ENCODE peak calls at places on chromosomes 12 and 14, in six cellular contexts. One of them, this sample, is unnamed.

GRCh38 chr14:39267592-39268112 is 33.9 kb downstream of the MIA2 start:
- DNase-seq in heart right ventricle: no peak
- DNase-seq in pancreas: no peak
- DNase-seq in lower lobe of right lung: no peak
- DNase-seq in AG10803: peak
- DNase-seq in IMR-90: no peak
- DNase-seq in this sample: no peak

GRCh38 chr14:35365130-35366047 is 39.2 kb downstream of the NFKBIA start:
- DNase-seq in AG10803: peak
- DNase-seq in lower lobe of right lung: peak
- DNase-seq in IMR-90: peak
- DNase-seq in heart right ventricle: peak
- DNase-seq in pancreas: no peak
- DNase-seq in this sample: peak

GRCh38 chr12:132946507-132946820 is 9.6 kb downstream of the ZNF605 start:
- DNase-seq in pancreas: no peak
- DNase-seq in heart right ventricle: no peak
- DNase-seq in lower lobe of right lung: no peak
- DNase-seq in IMR-90: no peak
- DNase-seq in AG10803: no peak
- DNase-seq in this sample: no peak

GRCh38 chr12:17108877-17109520 is 503.0 kb upstream of the LMO3 start:
- DNase-seq in AG10803: no peak
- DNase-seq in pancreas: no peak
- DNase-seq in heart right ventricle: no peak
- DNase-seq in IMR-90: no peak
- DNase-seq in lower lobe of right lung: no peak
- DNase-seq in this sample: no peak

GRCh38 chr12:8953773-8954402 is 4.4 kb upstream of the M6PR start:
- DNase-seq in heart right ventricle: no peak
- DNase-seq in IMR-90: no peak
- DNase-seq in pancreas: no peak
- DNase-seq in AG10803: no peak
- DNase-seq in lower lobe of right lung: no peak
- DNase-seq in this sample: no peak

GRCh38 chr12:92278378-92278828 is 132.8 kb upstream of the BTG1 start:
- DNase-seq in AG10803: peak
- DNase-seq in heart right ventricle: peak
- DNase-seq in pancreas: no peak
- DNase-seq in lower lobe of right lung: no peak
- DNase-seq in IMR-90: peak
- DNase-seq in this sample: no peak

GRCh38 chr14:24556756-24557155 is 19.3 kb downstream of the CTSG start:
- DNase-seq in lower lobe of right lung: no peak
- DNase-seq in pancreas: no peak
- DNase-seq in IMR-90: peak
- DNase-seq in AG10803: no peak
- DNase-seq in heart right ventricle: no peak
- DNase-seq in this sample: no peak

GRCh38 chr14:89096946-89097345 is 272.5 kb downstream of the TTC8 start:
- DNase-seq in pancreas: no peak
- DNase-seq in IMR-90: no peak
- DNase-seq in lower lobe of right lung: no peak
- DNase-seq in AG10803: no peak
- DNase-seq in heart right ventricle: no peak
- DNase-seq in this sample: no peak

GRCh38 chr14:32251530-32251929 is 48.5 kb upstream of the RNU6-8 start:
- DNase-seq in IMR-90: peak
- DNase-seq in lower lobe of right lung: no peak
- DNase-seq in heart right ventricle: no peak
- DNase-seq in AG10803: no peak
- DNase-seq in pancreas: no peak
- DNase-seq in this sample: no peak

DNA sequence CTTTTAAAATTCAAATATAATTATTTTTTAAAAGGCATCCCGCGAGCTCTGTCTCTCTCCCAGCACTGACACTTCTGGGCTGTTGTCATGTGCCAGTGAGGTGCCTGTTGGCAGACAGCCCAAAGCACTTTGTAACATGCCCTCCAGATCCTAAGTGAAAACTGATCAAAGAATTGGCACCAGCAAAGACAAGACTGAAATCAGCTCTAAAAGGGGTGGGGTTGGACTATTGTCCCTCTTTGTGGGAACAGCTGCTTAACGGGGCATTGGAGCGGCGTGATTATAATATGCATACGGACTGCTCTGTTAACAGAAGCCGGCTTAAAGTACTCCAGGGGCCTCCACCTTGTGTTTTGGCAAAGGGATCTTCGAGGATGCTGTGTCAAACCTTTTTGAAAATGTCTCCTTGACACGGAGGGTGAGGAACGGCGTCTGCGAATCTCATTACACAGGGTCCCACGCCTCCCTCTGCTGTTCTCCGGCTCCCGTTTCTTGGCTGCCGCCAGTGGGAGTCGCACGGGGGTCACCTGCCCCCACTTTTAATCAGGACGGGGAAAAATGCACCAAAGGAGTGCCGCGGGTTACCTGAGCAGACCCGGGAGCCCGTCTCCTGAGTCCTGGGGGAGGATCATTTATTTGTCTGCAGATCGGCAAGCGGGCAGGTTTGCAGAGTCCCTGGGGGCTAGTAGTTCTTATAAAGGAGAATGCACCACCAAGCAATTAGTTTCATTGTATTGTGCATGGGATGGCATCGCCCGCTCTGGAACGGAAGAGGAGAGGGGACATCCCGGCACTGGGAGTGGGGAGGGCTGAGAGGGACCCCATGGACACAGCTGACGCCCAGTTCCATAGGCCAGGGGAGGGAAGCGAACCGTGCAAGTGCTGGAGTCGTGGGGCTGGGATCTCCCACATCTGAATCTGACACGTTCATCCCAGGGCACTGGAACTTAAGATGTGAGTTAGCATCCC is 44.3 kb downstream of the SPRING1 start:
- DNase-seq in pancreas: no peak
- DNase-seq in lower lobe of right lung: no peak
- DNase-seq in heart right ventricle: no peak
- DNase-seq in IMR-90: no peak
- DNase-seq in AG10803: no peak
- DNase-seq in this sample: no peak
- TF ChIP-seq CTCF in pancreas: no peak
- TF ChIP-seq CTCF in lower lobe of right lung: no peak
- TF ChIP-seq CTCF in heart right ventricle: no peak
- TF ChIP-seq CTCF in IMR-90: no peak
- TF ChIP-seq CTCF in AG10803: no peak
- TF ChIP-seq CTCF in this sample: no peak

GRCh38 chr12:56996793-56997545 is 9.4 kb downstream of the ZBTB39 start:
- DNase-seq in IMR-90: no peak
- DNase-seq in AG10803: no peak
- DNase-seq in lower lobe of right lung: no peak
- DNase-seq in heart right ventricle: no peak
- DNase-seq in pancreas: no peak
- DNase-seq in this sample: no peak
- TF ChIP-seq CTCF in IMR-90: no peak
- TF ChIP-seq CTCF in AG10803: no peak
- TF ChIP-seq CTCF in lower lobe of right lung: no peak
- TF ChIP-seq CTCF in heart right ventricle: no peak
- TF ChIP-seq CTCF in pancreas: no peak
- TF ChIP-seq CTCF in this sample: no peak

DNA sequence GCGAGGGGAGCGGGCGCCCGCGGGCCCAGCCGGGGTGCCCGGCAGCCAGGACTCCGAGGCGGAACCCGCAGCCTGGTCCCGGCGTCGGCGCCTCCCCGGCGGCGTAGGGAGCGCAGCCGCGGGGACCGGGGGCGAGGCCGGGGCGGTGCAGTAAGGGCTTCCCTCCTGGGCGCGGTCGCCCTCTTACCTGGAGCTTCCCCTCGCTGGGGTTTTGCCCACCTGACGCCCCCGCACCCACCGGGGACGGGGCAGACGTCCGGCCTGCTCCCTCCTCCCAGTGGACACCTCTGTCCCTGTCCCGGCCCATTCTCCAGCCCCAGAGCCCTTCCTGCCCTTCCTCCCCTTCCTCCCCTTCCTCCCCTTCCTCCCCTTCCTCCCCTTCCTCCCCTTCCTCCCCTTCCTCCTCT is 413 bp upstream of the TUBA1C start:
- DNase-seq in lower lobe of right lung: no peak
- DNase-seq in IMR-90: no peak
- DNase-seq in heart right ventricle: no peak
- DNase-seq in pancreas: peak
- DNase-seq in AG10803: no peak
- DNase-seq in this sample: no peak
- TF ChIP-seq CTCF in lower lobe of right lung: no peak
- TF ChIP-seq CTCF in IMR-90: no peak
- TF ChIP-seq CTCF in heart right ventricle: no peak
- TF ChIP-seq CTCF in pancreas: no peak
- TF ChIP-seq CTCF in AG10803: no peak
- TF ChIP-seq CTCF in this sample: no peak

DNA sequence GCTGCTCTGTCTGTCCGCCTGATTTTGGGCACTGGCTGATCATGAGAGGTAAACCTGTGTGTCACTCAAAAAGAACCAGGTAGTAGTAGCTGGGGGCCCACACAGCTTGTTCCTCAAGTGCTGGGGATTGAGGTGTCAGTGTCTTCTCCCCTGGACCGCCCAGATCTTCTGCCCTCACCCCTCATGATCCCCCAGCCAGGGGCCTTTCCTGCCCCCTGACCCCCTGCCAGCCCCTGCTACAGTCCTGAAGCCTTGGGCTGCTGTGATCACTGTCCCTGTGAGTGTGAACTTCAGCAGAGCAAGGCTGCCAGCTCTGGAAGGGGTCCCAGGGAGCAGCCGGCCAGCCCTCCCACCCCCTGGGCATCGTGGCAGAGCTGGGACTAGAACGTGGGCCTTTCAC is 11.4 kb downstream of the WSCD2 start:
- DNase-seq in IMR-90: no peak
- DNase-seq in AG10803: no peak
- DNase-seq in pancreas: no peak
- DNase-seq in heart right ventricle: no peak
- DNase-seq in lower lobe of right lung: no peak
- DNase-seq in this sample: no peak
- TF ChIP-seq CTCF in IMR-90: no peak
- TF ChIP-seq CTCF in AG10803: no peak
- TF ChIP-seq CTCF in pancreas: no peak
- TF ChIP-seq CTCF in heart right ventricle: no peak
- TF ChIP-seq CTCF in lower lobe of right lung: no peak
- TF ChIP-seq CTCF in this sample: no peak

DNA sequence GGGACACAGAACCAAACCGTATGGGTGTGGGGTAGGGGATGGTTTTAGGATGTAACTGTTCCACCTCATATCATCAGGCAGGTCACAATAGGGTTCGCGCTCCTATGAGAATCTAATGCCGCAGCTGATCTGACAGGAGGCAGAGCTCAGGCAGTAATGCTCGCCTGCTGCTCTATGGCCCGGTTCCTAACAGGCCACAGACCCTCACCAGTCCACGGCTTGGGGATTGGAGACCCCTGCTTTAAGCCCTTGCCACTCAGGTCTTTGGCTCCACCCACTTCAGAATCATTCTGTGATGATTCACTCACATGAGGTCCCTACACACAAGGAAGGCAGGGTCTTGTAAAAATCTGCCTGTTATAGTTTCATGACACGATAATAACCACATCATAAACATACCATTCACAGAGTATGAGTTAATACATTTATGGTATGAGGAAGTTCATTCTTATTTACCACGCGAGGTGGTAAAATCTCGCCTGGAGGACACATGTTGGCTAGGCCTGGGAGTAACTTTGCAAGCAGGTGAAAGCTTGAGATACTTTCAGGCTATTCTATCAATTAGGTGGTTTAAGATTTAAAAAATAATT is 29.0 kb upstream of the MAX start:
- DNase-seq in heart right ventricle: no peak
- DNase-seq in AG10803: peak
- DNase-seq in lower lobe of right lung: no peak
- DNase-seq in pancreas: no peak
- DNase-seq in IMR-90: peak
- DNase-seq in this sample: peak
- TF ChIP-seq CTCF in heart right ventricle: no peak
- TF ChIP-seq CTCF in AG10803: no peak
- TF ChIP-seq CTCF in lower lobe of right lung: no peak
- TF ChIP-seq CTCF in pancreas: no peak
- TF ChIP-seq CTCF in IMR-90: no peak
- TF ChIP-seq CTCF in this sample: no peak

DNA sequence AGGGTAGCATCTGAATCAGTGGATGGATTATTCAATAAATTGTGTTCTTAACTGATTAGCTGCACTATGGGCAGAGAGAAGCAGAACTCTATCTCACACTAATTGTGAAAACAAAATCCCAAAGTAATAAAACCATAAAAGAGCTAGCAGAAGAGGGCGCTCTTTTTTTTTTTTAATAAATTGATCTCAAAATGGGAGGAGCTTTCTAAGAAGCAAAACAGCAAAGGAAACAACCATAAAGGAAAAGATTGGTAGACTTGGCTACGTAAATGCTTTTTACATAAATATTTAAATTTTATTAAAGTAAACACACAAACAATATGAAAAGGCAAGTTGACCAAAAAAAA is 1.5 kb upstream of the TM7SF3 start:
- DNase-seq in IMR-90: peak
- DNase-seq in heart right ventricle: no peak
- DNase-seq in AG10803: peak
- DNase-seq in pancreas: no peak
- DNase-seq in lower lobe of right lung: no peak
- DNase-seq in this sample: no peak
- TF ChIP-seq CTCF in IMR-90: peak
- TF ChIP-seq CTCF in heart right ventricle: peak
- TF ChIP-seq CTCF in AG10803: peak
- TF ChIP-seq CTCF in pancreas: no peak
- TF ChIP-seq CTCF in lower lobe of right lung: peak
- TF ChIP-seq CTCF in this sample: peak

GRCh38 chr12:4720637-4720995 is 416 bp downstream of the GALNT8 start:
- DNase-seq in IMR-90: no peak
- DNase-seq in AG10803: no peak
- DNase-seq in heart right ventricle: no peak
- DNase-seq in lower lobe of right lung: no peak
- DNase-seq in pancreas: no peak
- DNase-seq in this sample: no peak

GRCh38 chr12:4719821-4720636 is at the start of gene GALNT8:
- DNase-seq in pancreas: no peak
- DNase-seq in lower lobe of right lung: no peak
- DNase-seq in AG10803: no peak
- DNase-seq in IMR-90: no peak
- DNase-seq in heart right ventricle: no peak
- DNase-seq in this sample: peak

GRCh38 chr12:4714879-4715278 is 5.3 kb upstream of the GALNT8 start:
- DNase-seq in IMR-90: no peak
- DNase-seq in heart right ventricle: no peak
- DNase-seq in AG10803: no peak
- DNase-seq in lower lobe of right lung: no peak
- DNase-seq in pancreas: no peak
- DNase-seq in this sample: no peak

GRCh38 chr12:4723226-4723625 is 3.0 kb downstream of the GALNT8 start:
- DNase-seq in heart right ventricle: no peak
- DNase-seq in AG10803: no peak
- DNase-seq in IMR-90: no peak
- DNase-seq in pancreas: no peak
- DNase-seq in lower lobe of right lung: no peak
- DNase-seq in this sample: no peak

GRCh38 chr12:4717806-4718205 is 2.4 kb upstream of the GALNT8 start:
- DNase-seq in IMR-90: no peak
- DNase-seq in pancreas: no peak
- DNase-seq in lower lobe of right lung: no peak
- DNase-seq in AG10803: no peak
- DNase-seq in heart right ventricle: no peak
- DNase-seq in this sample: no peak
- TF ChIP-seq CTCF in IMR-90: no peak
- TF ChIP-seq CTCF in pancreas: no peak
- TF ChIP-seq CTCF in lower lobe of right lung: no peak
- TF ChIP-seq CTCF in AG10803: no peak
- TF ChIP-seq CTCF in heart right ventricle: no peak
- TF ChIP-seq CTCF in this sample: no peak

GRCh38 chr14:87334997-87335675 is 657.8 kb downstream of the GALC start:
- DNase-seq in lower lobe of right lung: no peak
- DNase-seq in AG10803: peak
- DNase-seq in heart right ventricle: no peak
- DNase-seq in IMR-90: no peak
- DNase-seq in pancreas: no peak
- DNase-seq in this sample: no peak
- TF ChIP-seq CTCF in lower lobe of right lung: no peak
- TF ChIP-seq CTCF in AG10803: peak
- TF ChIP-seq CTCF in heart right ventricle: no peak
- TF ChIP-seq CTCF in IMR-90: peak
- TF ChIP-seq CTCF in pancreas: no peak
- TF ChIP-seq CTCF in this sample: no peak